ENCODE peak calls at places on chromosomes 13 and 19, in six cellular contexts. C, D, B, P, R and J are unnamed samples. For H3F3A and H3K9me2, the result is how much of the 10 kb centered on the place peaks cover.

GRCh38 chr19:33132425-33132824 is 511 bp downstream of the WDR88 start:
- DNase-seq in C (no peak), D (no peak), B (peak), P (no peak), R (peak), J (no peak)

GRCh38 chr19:8569066-8569761 is 8.0 kb downstream of the MYO1F start:
- DNase-seq in C (peak), D (peak), B (no peak), P (peak), R (no peak), J (peak)

GRCh38 chr19:38262585-38263268 is 1.6 kb upstream of the SPINT2 start:
- DNase-seq in C (no peak), D (peak), B (no peak), P (no peak), R (peak), J (peak)

GRCh38 chr19:53158119-53158656 is 665 bp downstream of the ZNF347 start:
- DNase-seq in C (no peak), D (peak), B (peak), P (peak), R (peak), J (no peak)

GRCh38 chr13:45393941-45394570 is 24.1 kb downstream of the SLC25A30 start:
- DNase-seq in C (peak), D (peak), B (peak), P (peak), R (peak), J (peak)

GRCh38 chr19:40220674-40221073 is 2.5 kb upstream of the TTC9B start:
- DNase-seq in C (no peak), D (no peak), B (no peak), P (no peak), R (no peak), J (no peak)

GRCh38 chr19:33194884-33195710 is 967 bp downstream of the LRP3 start:
- DNase-seq in C (no peak), D (peak), B (peak), P (peak), R (peak), J (no peak)

GRCh38 chr19:2646866-2647535 is 55.5 kb downstream of the GNG7 start:
- DNase-seq in C (no peak), D (no peak), B (no peak), P (no peak), R (no peak), J (no peak)

GRCh38 chr13:33662392-33662791 is 155.6 kb upstream of the RFC3 start:
- DNase-seq in C (no peak), D (no peak), B (no peak), P (no peak), R (no peak), J (no peak)

GRCh38 chr13:55244991-55245644 is 1895.6 kb upstream of the PRR20A start:
- DNase-seq in C (no peak), D (no peak), B (peak), P (no peak), R (peak), J (no peak)

GRCh38 chr19:50518091-50519005 is 4.6 kb upstream of the ASPDH start:
- DNase-seq in C (no peak), D (no peak), B (no peak), P (no peak), R (peak), J (no peak)

GRCh38 chr19:35767288-35768081 is 7.9 kb upstream of the ARHGAP33 start:
- DNase-seq in C (no peak), D (no peak), B (peak), P (no peak), R (peak), J (no peak)

GRCh38 chr19:35901854-35902661 is at the start of gene HCST:
- DNase-seq in C (no peak), D (peak), B (no peak), P (peak), R (no peak), J (no peak)

GRCh38 chr13:87538366-87539052 is 132.7 kb upstream of the SLITRK5 start:
- DNase-seq in C (no peak), D (no peak), B (no peak), P (no peak), R (no peak), J (no peak)

GRCh38 chr19:42292042-42292960 is 9.6 kb upstream of the PRR19 start:
- DNase-seq in C (no peak), D (no peak), B (no peak), P (no peak), R (no peak), J (no peak)

GRCh38 chr13:49022472-49023144 is 46.9 kb downstream of the FNDC3A start:
- DNase-seq in C (no peak), D (peak), B (no peak), P (peak), R (no peak), J (no peak)

GRCh38 chr13:51802601-51803000 is 1.4 kb downstream of the DHRS12 start:
- DNase-seq in C (no peak), D (no peak), B (no peak), P (peak), R (no peak), J (no peak)

GRCh38 chr19:19120308-19121156 is 17.7 kb downstream of the TMEM161A start:
- DNase-seq in C (no peak), D (no peak), B (peak), P (peak), R (peak), J (peak)

GRCh38 chr13:87777395-87777794 is 106.2 kb downstream of the SLITRK5 start:
- DNase-seq in C (peak), D (peak), B (no peak), P (no peak), R (peak), J (no peak)

GRCh38 chr19:10192922-10193321 is 1.8 kb downstream of the DNMT1 start:
- DNase-seq in C (no peak), D (no peak), B (no peak), P (no peak), R (no peak), J (no peak)

GRCh38 chr13:94535775-94536174 is 56.3 kb upstream of the DCT start:
- DNase-seq in C (no peak), D (no peak), B (no peak), P (no peak), R (no peak), J (no peak)

GRCh38 chr19:55454787-55455243 is 6.6 kb downstream of the ISOC2 start:
- DNase-seq in C (no peak), D (peak), B (peak), P (peak), R (peak), J (peak)

GRCh38 chr19:6141217-6141616 is 5.8 kb downstream of the ACSBG2 start:
- DNase-seq in C (no peak), D (no peak), B (no peak), P (no peak), R (no peak), J (no peak)

GRCh38 chr19:16861875-16862274 is 26.9 kb upstream of the F2RL3 start:
- DNase-seq in C (no peak), D (no peak), B (no peak), P (no peak), R (no peak), J (no peak)

GRCh38 chr19:33094504-33095067 is 13.6 kb downstream of the GPATCH1 start:
- DNase-seq in C (no peak), D (peak), B (no peak), P (no peak), R (no peak), J (no peak)

GRCh38 chr13:79918620-79919019 is 422.3 kb downstream of the SPRY2 start:
- DNase-seq in C (no peak), D (no peak), B (no peak), P (no peak), R (no peak), J (no peak)

GRCh38 chr19:49427855-49428546 is 2.8 kb downstream of the GFY start:
- DNase-seq in C (no peak), D (peak), B (peak), P (peak), R (peak), J (peak)

GRCh38 chr19:31534231-31534630 is 185.0 kb upstream of the TSHZ3 start:
- DNase-seq in C (no peak), D (no peak), B (no peak), P (no peak), R (no peak), J (no peak)

GRCh38 chr19:31533114-31533513 is 183.9 kb upstream of the TSHZ3 start:
- DNase-seq in C (no peak), D (no peak), B (no peak), P (peak), R (no peak), J (no peak)

GRCh38 chr19:31534786-31535185 is 185.6 kb upstream of the TSHZ3 start:
- DNase-seq in C (no peak), D (no peak), B (no peak), P (no peak), R (no peak), J (no peak)

GRCh38 chr19:31537136-31537535 is 187.9 kb upstream of the TSHZ3 start:
- DNase-seq in C (no peak), D (no peak), B (no peak), P (no peak), R (no peak), J (no peak)

GRCh38 chr19:31535691-31536460 is 186.6 kb upstream of the TSHZ3 start:
- DNase-seq in C (no peak), D (no peak), B (no peak), P (no peak), R (no peak), J (no peak)
- H3K4me2 ChIP-seq in C (no peak), D (no peak), B (no peak), P (no peak), R (no peak), J (no peak)

DNA sequence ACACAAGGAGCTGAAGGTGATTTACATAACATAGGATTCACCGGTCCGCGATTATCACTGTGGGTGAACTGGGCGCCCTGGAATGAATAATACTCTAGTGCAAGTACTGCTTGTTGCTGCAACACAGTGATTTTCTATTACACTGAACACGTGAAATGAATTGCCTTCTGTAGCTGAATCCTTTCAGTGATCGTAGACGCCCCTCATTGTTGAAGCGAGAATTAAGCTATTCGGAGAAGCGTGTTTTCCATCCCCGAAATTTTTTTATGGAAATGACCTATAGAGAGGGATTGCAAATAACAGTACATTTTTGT is 2.7 kb upstream of the MAB21L1 start:
- DNase-seq in C (no peak), D (no peak), B (peak), P (no peak), R (peak), J (no peak)
- H3F3A ChIP-seq in C (under half), D (under half), B (under half), P (under half), R (under half), J (under half)

DNA sequence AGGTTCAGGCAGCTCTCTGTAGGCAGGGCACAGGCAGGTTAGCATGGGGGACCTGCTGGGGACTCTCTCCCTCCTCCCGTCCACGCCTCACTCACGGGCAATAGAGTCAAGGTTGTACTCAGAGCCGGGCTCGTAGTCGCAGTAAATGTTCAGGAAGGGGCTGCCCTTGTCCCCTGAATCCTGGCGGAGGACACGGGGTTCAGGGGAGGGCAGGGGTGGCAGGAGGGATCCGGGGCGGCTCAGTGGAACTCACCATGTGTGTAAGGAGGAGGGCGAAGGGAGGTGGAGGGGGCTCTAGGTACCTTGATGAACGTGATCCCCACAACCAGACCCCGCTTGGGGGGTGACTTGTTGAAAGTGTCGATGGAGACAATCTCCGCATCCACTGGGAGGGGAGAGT is 819 bp downstream of the KPTN start:
- DNase-seq in C (no peak), D (no peak), B (no peak), P (no peak), R (no peak), J (no peak)
- H3K9me2 ChIP-seq in C (under half), D (under half), B (under half), P (under half), R (under half), J (under half)

GRCh38 chr19:13952154-13953020 is at the start of gene DCAF15:
- DNase-seq in C (peak), D (peak), B (peak), P (peak), R (peak), J (peak)

GRCh38 chr19:13951799-13952153 is 533 bp upstream of the DCAF15 start:
- DNase-seq in C (no peak), D (no peak), B (no peak), P (no peak), R (no peak), J (no peak)

GRCh38 chr19:13951043-13951442 is 1.3 kb upstream of the DCAF15 start:
- DNase-seq in C (no peak), D (no peak), B (no peak), P (no peak), R (no peak), J (no peak)

DNA sequence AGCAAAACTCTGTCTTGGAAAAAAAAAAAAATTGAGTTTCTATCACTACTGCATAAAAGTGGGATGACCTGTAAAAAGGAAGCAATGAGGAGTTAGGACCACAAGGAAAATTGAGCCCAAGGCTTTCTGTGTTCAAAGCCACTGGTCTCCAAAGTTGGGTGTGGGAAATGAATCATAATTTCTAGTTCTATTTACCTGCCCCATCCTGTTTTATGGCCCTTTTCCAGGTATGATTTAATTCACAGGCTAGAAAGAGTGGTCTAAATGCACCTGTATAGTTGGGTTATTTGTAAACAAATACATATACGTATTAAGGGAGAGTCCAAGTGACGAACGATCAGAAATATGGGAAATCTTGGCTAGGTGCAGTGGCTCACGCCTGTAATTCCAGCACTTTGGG is 5.9 kb upstream of the DCAF15 start:
- DNase-seq in C (no peak), D (peak), B (no peak), P (no peak), R (no peak), J (no peak)
- H3K4me2 ChIP-seq in C (no peak), D (no peak), B (no peak), P (no peak), R (no peak), J (no peak)